ENCODE peak calls at places on chromosome 3, in seven cellular contexts. G, Y, O, S, M, R and W are unnamed samples.

GRCh38 chr3:162666835-162667234 is 1170.2 kb downstream of the OTOL1 start:
- DNase-seq in S (no peak), G (no peak), M (peak; percentile 60), O (no peak), R (no peak), Y (no peak), W (no peak)

GRCh38 chr3:153026026-153026425 is 136.0 kb upstream of the RAP2B start:
- DNase-seq in R (peak; percentile 0), O (no peak), Y (no peak), M (no peak), S (no peak), G (no peak), W (no peak)

GRCh38 chr3:149906036-149906435 is 64.7 kb downstream of the PFN2 start:
- DNase-seq in O (no peak), R (no peak), M (no peak), G (no peak), S (no peak), Y (no peak), W (no peak)

GRCh38 chr3:4888913-4889846 is 90.1 kb upstream of the BHLHE40 start:
- DNase-seq in G (no peak), O (no peak), Y (no peak), M (no peak), S (no peak), R (no peak), W (no peak)

GRCh38 chr3:151724846-151725562 is 8.7 kb upstream of the AADACL2 start:
- DNase-seq in G (no peak), O (no peak), R (no peak), S (no peak), Y (no peak), M (no peak), W (no peak)

GRCh38 chr3:8741581-8742355 is 8.2 kb downstream of the CAV3 start:
- DNase-seq in G (no peak), R (no peak), M (peak; percentile 50), O (no peak), Y (peak; percentile 62), S (no peak), W (no peak)

GRCh38 chr3:187989458-187990153 is 164.4 kb upstream of the LPP start:
- DNase-seq in S (no peak), O (no peak), M (no peak), R (peak; percentile 91), G (no peak), Y (no peak), W (no peak)

GRCh38 chr3:38084019-38084968 is 45.3 kb downstream of the DLEC1 start:
- DNase-seq in R (no peak), S (no peak), O (no peak), G (no peak), Y (no peak), M (no peak), W (no peak)

GRCh38 chr3:112003321-112004080 is 4.8 kb downstream of the TAGLN3 start:
- DNase-seq in G (no peak), M (no peak), S (no peak), O (no peak), R (no peak), Y (no peak), W (no peak)

GRCh38 chr3:62161306-62161705 is 212.0 kb downstream of the FEZF2 start:
- DNase-seq in Y (no peak), S (no peak), R (no peak), O (no peak), M (no peak), G (no peak), W (no peak)

GRCh38 chr3:125587039-125587664 is 8.1 kb downstream of the OSBPL11 start:
- DNase-seq in S (no peak), G (no peak), R (no peak), Y (no peak), O (no peak), M (no peak), W (no peak)

GRCh38 chr3:44682182-44682896 is 30.1 kb upstream of the ZNF502 start:
- DNase-seq in Y (no peak), O (no peak), R (no peak), G (no peak), M (no peak), S (no peak), W (no peak)

GRCh38 chr3:22421589-22421988 is 670.6 kb upstream of the ZNF385D start:
- DNase-seq in S (no peak), Y (no peak), R (no peak), G (no peak), M (no peak), O (no peak), W (no peak)